ENCODE peak calls at places on chromosomes 12 and 14, in seven cellular contexts. One of them, this sample, is unnamed.

GRCh38 chr12:12474931-12475485 is 87.7 kb downstream of the DUSP16 start:
- DNase-seq in bronchial epithelial cell: peak; percentile 20
- DNase-seq in uterus: no peak
- DNase-seq in right lobe of liver: no peak
- DNase-seq in adrenal gland: no peak
- DNase-seq in MM.1S: no peak
- DNase-seq in thoracic aorta: no peak
- DNase-seq in this sample: no peak

GRCh38 chr14:94748667-94749347 is 21.1 kb downstream of the GSC start:
- DNase-seq in adrenal gland: peak; percentile 18
- DNase-seq in right lobe of liver: peak; percentile 43
- DNase-seq in thoracic aorta: no peak
- DNase-seq in bronchial epithelial cell: peak; percentile 2
- DNase-seq in MM.1S: peak; percentile 45
- DNase-seq in uterus: no peak
- DNase-seq in this sample: peak; percentile 44

GRCh38 chr14:30935445-30935844 is 61.1 kb downstream of the COCH start:
- DNase-seq in bronchial epithelial cell: peak; percentile 13
- DNase-seq in thoracic aorta: no peak
- DNase-seq in uterus: no peak
- DNase-seq in right lobe of liver: no peak
- DNase-seq in adrenal gland: no peak
- DNase-seq in MM.1S: no peak
- DNase-seq in this sample: no peak

GRCh38 chr12:4027412-4027811 is 154.2 kb upstream of the PARP11 start:
- DNase-seq in MM.1S: no peak
- DNase-seq in adrenal gland: no peak
- DNase-seq in bronchial epithelial cell: no peak
- DNase-seq in uterus: no peak
- DNase-seq in right lobe of liver: peak; percentile 29
- DNase-seq in thoracic aorta: no peak
- DNase-seq in this sample: no peak

GRCh38 chr14:32203928-32204357 is 874 bp upstream of the RNU6-8 start:
- DNase-seq in bronchial epithelial cell: no peak
- DNase-seq in MM.1S: no peak
- DNase-seq in thoracic aorta: no peak
- DNase-seq in adrenal gland: peak; percentile 34
- DNase-seq in right lobe of liver: peak; percentile 42
- DNase-seq in uterus: no peak
- DNase-seq in this sample: no peak

GRCh38 chr12:121812320-121812871 is 8.6 kb downstream of the SETD1B start:
- DNase-seq in thoracic aorta: no peak
- DNase-seq in uterus: peak; percentile 71
- DNase-seq in adrenal gland: peak; percentile 88
- DNase-seq in MM.1S: no peak
- DNase-seq in right lobe of liver: peak; percentile 86
- DNase-seq in bronchial epithelial cell: no peak
- DNase-seq in this sample: no peak

GRCh38 chr12:90499793-90500192 is 455.2 kb downstream of the CCER1 start:
- DNase-seq in MM.1S: no peak
- DNase-seq in thoracic aorta: no peak
- DNase-seq in uterus: no peak
- DNase-seq in right lobe of liver: no peak
- DNase-seq in bronchial epithelial cell: peak; percentile 63
- DNase-seq in adrenal gland: no peak
- DNase-seq in this sample: peak; percentile 22

GRCh38 chr12:104715562-104716182 is 242.4 kb downstream of the SLC41A2 start:
- DNase-seq in right lobe of liver: no peak
- DNase-seq in MM.1S: no peak
- DNase-seq in bronchial epithelial cell: no peak
- DNase-seq in uterus: no peak
- DNase-seq in thoracic aorta: no peak
- DNase-seq in adrenal gland: no peak
- DNase-seq in this sample: no peak

GRCh38 chr12:104844123-104844522 is 114.0 kb downstream of the SLC41A2 start:
- DNase-seq in thoracic aorta: no peak
- DNase-seq in right lobe of liver: no peak
- DNase-seq in bronchial epithelial cell: no peak
- DNase-seq in adrenal gland: no peak
- DNase-seq in uterus: no peak
- DNase-seq in MM.1S: no peak
- DNase-seq in this sample: no peak

GRCh38 chr14:69632154-69632553 is 20.8 kb downstream of the SUSD6 start:
- DNase-seq in thoracic aorta: no peak
- DNase-seq in MM.1S: no peak
- DNase-seq in right lobe of liver: no peak
- DNase-seq in bronchial epithelial cell: no peak
- DNase-seq in adrenal gland: no peak
- DNase-seq in uterus: no peak
- DNase-seq in this sample: no peak

GRCh38 chr12:12628013-12628412 is 16.3 kb downstream of the CREBL2 start:
- DNase-seq in thoracic aorta: no peak
- DNase-seq in bronchial epithelial cell: peak; percentile 55
- DNase-seq in adrenal gland: no peak
- DNase-seq in right lobe of liver: no peak
- DNase-seq in uterus: no peak
- DNase-seq in MM.1S: no peak
- DNase-seq in this sample: no peak

GRCh38 chr12:60724984-60725383 is 1129.2 kb downstream of the SLC16A7 start:
- DNase-seq in adrenal gland: no peak
- DNase-seq in uterus: no peak
- DNase-seq in right lobe of liver: no peak
- DNase-seq in bronchial epithelial cell: no peak
- DNase-seq in MM.1S: peak; percentile 31
- DNase-seq in thoracic aorta: no peak
- DNase-seq in this sample: no peak

GRCh38 chr12:65532162-65532561 is 253.7 kb downstream of the MSRB3 start:
- DNase-seq in uterus: no peak
- DNase-seq in thoracic aorta: no peak
- DNase-seq in bronchial epithelial cell: no peak
- DNase-seq in MM.1S: no peak
- DNase-seq in adrenal gland: no peak
- DNase-seq in right lobe of liver: no peak
- DNase-seq in this sample: no peak

GRCh38 chr12:72276212-72276865 is 4.2 kb downstream of the TRHDE start:
- DNase-seq in MM.1S: no peak
- DNase-seq in bronchial epithelial cell: no peak
- DNase-seq in uterus: no peak
- DNase-seq in thoracic aorta: no peak
- DNase-seq in right lobe of liver: no peak
- DNase-seq in adrenal gland: no peak
- DNase-seq in this sample: no peak

GRCh38 chr12:106299193-106299794 is 3.2 kb upstream of the TCP11L2 start:
- DNase-seq in thoracic aorta: no peak
- DNase-seq in uterus: no peak
- DNase-seq in bronchial epithelial cell: no peak
- DNase-seq in right lobe of liver: no peak
- DNase-seq in adrenal gland: no peak
- DNase-seq in MM.1S: no peak
- DNase-seq in this sample: no peak

GRCh38 chr14:72608391-72609204 is 285.3 kb downstream of the DPF3 start:
- DNase-seq in right lobe of liver: no peak
- DNase-seq in bronchial epithelial cell: peak; percentile 86
- DNase-seq in adrenal gland: no peak
- DNase-seq in thoracic aorta: no peak
- DNase-seq in MM.1S: no peak
- DNase-seq in uterus: no peak
- DNase-seq in this sample: no peak

GRCh38 chr14:52950410-52950897 is 396 bp downstream of the FERMT2 start:
- DNase-seq in uterus: peak; percentile 65
- DNase-seq in MM.1S: no peak
- DNase-seq in thoracic aorta: peak; percentile 26
- DNase-seq in bronchial epithelial cell: peak; percentile 21
- DNase-seq in adrenal gland: peak; percentile 70
- DNase-seq in right lobe of liver: peak; percentile 62
- DNase-seq in this sample: no peak

GRCh38 chr14:62778310-62778709 is 266.9 kb downstream of the KCNH5 start:
- DNase-seq in MM.1S: no peak
- DNase-seq in uterus: no peak
- DNase-seq in adrenal gland: no peak
- DNase-seq in right lobe of liver: no peak
- DNase-seq in thoracic aorta: no peak
- DNase-seq in bronchial epithelial cell: no peak
- DNase-seq in this sample: no peak

GRCh38 chr12:27511031-27511722 is 12.8 kb upstream of the PPFIBP1 start:
- DNase-seq in thoracic aorta: no peak
- DNase-seq in bronchial epithelial cell: no peak
- DNase-seq in right lobe of liver: no peak
- DNase-seq in MM.1S: no peak
- DNase-seq in adrenal gland: no peak
- DNase-seq in uterus: no peak
- DNase-seq in this sample: no peak

GRCh38 chr12:100329800-100330199 is 27.1 kb upstream of the SLC17A8 start:
- DNase-seq in right lobe of liver: no peak
- DNase-seq in thoracic aorta: no peak
- DNase-seq in MM.1S: peak; percentile 86
- DNase-seq in uterus: no peak
- DNase-seq in adrenal gland: no peak
- DNase-seq in bronchial epithelial cell: no peak
- DNase-seq in this sample: no peak

GRCh38 chr14:88002421-88002820 is 2.5 kb upstream of the GPR65 start:
- DNase-seq in uterus: no peak
- DNase-seq in adrenal gland: no peak
- DNase-seq in MM.1S: no peak
- DNase-seq in thoracic aorta: no peak
- DNase-seq in bronchial epithelial cell: no peak
- DNase-seq in right lobe of liver: no peak
- DNase-seq in this sample: no peak

GRCh38 chr14:104299993-104300761 is 161.8 kb downstream of the KIF26A start:
- DNase-seq in MM.1S: no peak
- DNase-seq in bronchial epithelial cell: no peak
- DNase-seq in uterus: no peak
- DNase-seq in right lobe of liver: peak; percentile 24
- DNase-seq in thoracic aorta: no peak
- DNase-seq in adrenal gland: no peak
- DNase-seq in this sample: peak; percentile 62

GRCh38 chr14:89093083-89093482 is 268.6 kb downstream of the TTC8 start:
- DNase-seq in adrenal gland: no peak
- DNase-seq in uterus: no peak
- DNase-seq in thoracic aorta: no peak
- DNase-seq in MM.1S: no peak
- DNase-seq in bronchial epithelial cell: peak; percentile 12
- DNase-seq in right lobe of liver: no peak
- DNase-seq in this sample: no peak

GRCh38 chr14:38197001-38197760 is 10.5 kb upstream of the SSTR1 start:
- DNase-seq in bronchial epithelial cell: no peak
- DNase-seq in adrenal gland: no peak
- DNase-seq in right lobe of liver: no peak
- DNase-seq in uterus: no peak
- DNase-seq in MM.1S: peak; percentile 6
- DNase-seq in thoracic aorta: no peak
- DNase-seq in this sample: no peak
- TF ChIP-seq CTCF in bronchial epithelial cell: peak; percentile 5
- TF ChIP-seq CTCF in adrenal gland: peak; percentile 55
- TF ChIP-seq CTCF in right lobe of liver: peak; percentile 50
- TF ChIP-seq CTCF in uterus: no peak
- TF ChIP-seq CTCF in MM.1S: peak; percentile 35
- TF ChIP-seq CTCF in thoracic aorta: peak; percentile 48
- TF ChIP-seq CTCF in this sample: no peak

GRCh38 chr12:124567035-124567672 is at the start of gene NCOR2:
- DNase-seq in right lobe of liver: peak; percentile 51
- DNase-seq in adrenal gland: no peak
- DNase-seq in bronchial epithelial cell: no peak
- DNase-seq in thoracic aorta: no peak
- DNase-seq in MM.1S: peak; percentile 29
- DNase-seq in uterus: peak; percentile 58
- DNase-seq in this sample: no peak

GRCh38 chr12:124567673-124568373 is 411 bp upstream of the NCOR2 start:
- DNase-seq in bronchial epithelial cell: peak; percentile 22
- DNase-seq in uterus: peak; percentile 97
- DNase-seq in adrenal gland: peak; percentile 96
- DNase-seq in thoracic aorta: peak; percentile 80
- DNase-seq in right lobe of liver: peak; percentile 95
- DNase-seq in MM.1S: peak; percentile 67
- DNase-seq in this sample: peak; percentile 79

GRCh38 chr12:124565656-124566180 is 1.7 kb downstream of the NCOR2 start:
- DNase-seq in uterus: peak; percentile 33
- DNase-seq in thoracic aorta: no peak
- DNase-seq in right lobe of liver: no peak
- DNase-seq in adrenal gland: no peak
- DNase-seq in MM.1S: no peak
- DNase-seq in bronchial epithelial cell: no peak
- DNase-seq in this sample: no peak

GRCh38 chr12:124565071-124565491 is 2.3 kb downstream of the NCOR2 start:
- DNase-seq in uterus: no peak
- DNase-seq in adrenal gland: peak; percentile 74
- DNase-seq in MM.1S: no peak
- DNase-seq in thoracic aorta: peak; percentile 31
- DNase-seq in bronchial epithelial cell: no peak
- DNase-seq in right lobe of liver: no peak
- DNase-seq in this sample: no peak

GRCh38 chr12:124566181-124567034 is 1.0 kb downstream of the NCOR2 start:
- DNase-seq in uterus: peak; percentile 87
- DNase-seq in thoracic aorta: peak; percentile 66
- DNase-seq in adrenal gland: peak; percentile 92
- DNase-seq in right lobe of liver: peak; percentile 92
- DNase-seq in bronchial epithelial cell: peak; percentile 55
- DNase-seq in MM.1S: peak; percentile 55
- DNase-seq in this sample: no peak
- TF ChIP-seq CTCF in uterus: no peak
- TF ChIP-seq CTCF in thoracic aorta: no peak
- TF ChIP-seq CTCF in adrenal gland: no peak
- TF ChIP-seq CTCF in right lobe of liver: no peak
- TF ChIP-seq CTCF in bronchial epithelial cell: no peak
- TF ChIP-seq CTCF in MM.1S: no peak
- TF ChIP-seq CTCF in this sample: no peak

GRCh38 chr14:80202888-80203562 is 8.3 kb downstream of the DIO2 start:
- DNase-seq in adrenal gland: peak; percentile 17
- DNase-seq in bronchial epithelial cell: peak; percentile 6
- DNase-seq in uterus: no peak
- DNase-seq in thoracic aorta: no peak
- DNase-seq in MM.1S: no peak
- DNase-seq in right lobe of liver: no peak
- DNase-seq in this sample: no peak
- TF ChIP-seq CTCF in adrenal gland: no peak
- TF ChIP-seq CTCF in bronchial epithelial cell: peak; percentile 63
- TF ChIP-seq CTCF in uterus: no peak
- TF ChIP-seq CTCF in thoracic aorta: no peak
- TF ChIP-seq CTCF in MM.1S: peak; percentile 13
- TF ChIP-seq CTCF in right lobe of liver: no peak
- TF ChIP-seq CTCF in this sample: peak; percentile 68

GRCh38 chr12:118034429-118035193 is 18.1 kb downstream of the RFC5 start:
- DNase-seq in MM.1S: peak; percentile 6
- DNase-seq in uterus: no peak
- DNase-seq in bronchial epithelial cell: peak; percentile 56
- DNase-seq in right lobe of liver: no peak
- DNase-seq in adrenal gland: no peak
- DNase-seq in thoracic aorta: no peak
- DNase-seq in this sample: no peak
- TF ChIP-seq CTCF in MM.1S: peak; percentile 17
- TF ChIP-seq CTCF in uterus: no peak
- TF ChIP-seq CTCF in bronchial epithelial cell: peak; percentile 34
- TF ChIP-seq CTCF in right lobe of liver: peak; percentile 30
- TF ChIP-seq CTCF in adrenal gland: no peak
- TF ChIP-seq CTCF in thoracic aorta: no peak
- TF ChIP-seq CTCF in this sample: peak; percentile 56

This sample was measured in LNCaP clone FGC.